ENCODE peak calls at places on chromosome 20, in four cellular contexts. G is coronary artery, Q is left cardiac atrium, X is AG04450. F is an unnamed sample.

GRCh38 chr20:15799871-15800270 is 773.4 kb downstream of the KIF16B start:
- DNase-seq in Q (no peak), G (no peak), X (no peak), F (no peak)

GRCh38 chr20:9298906-9299305 is 215.5 kb upstream of the LAMP5 start:
- DNase-seq in Q (no peak), X (no peak), G (no peak), F (no peak)

GRCh38 chr20:64223526-64224067 is 32.0 kb upstream of the PCMTD2 start:
- DNase-seq in G (no peak), X (no peak), Q (peak; percentile 44), F (peak; percentile 76)

GRCh38 chr20:48544402-48545333 is 283.1 kb downstream of the PREX1 start:
- DNase-seq in Q (no peak), G (no peak), X (no peak), F (no peak)

GRCh38 chr20:6450841-6451240 is 316.6 kb upstream of the BMP2 start:
- DNase-seq in X (no peak), Q (no peak), G (no peak), F (no peak)

GRCh38 chr20:62978559-62978938 is 26.0 kb downstream of the SLC17A9 start:
- DNase-seq in X (no peak), G (no peak), Q (no peak), F (no peak)

GRCh38 chr20:59152559-59153354 is 10.9 kb upstream of the ZNF831 start:
- DNase-seq in X (no peak), Q (no peak), G (no peak), F (peak; percentile 37)

GRCh38 chr20:48709292-48709691 is 118.5 kb downstream of the PREX1 start:
- DNase-seq in Q (no peak), X (no peak), G (no peak), F (no peak)

GRCh38 chr20:39112196-39112743 is 150.1 kb downstream of the DHX35 start:
- DNase-seq in X (no peak), Q (peak; percentile 51), G (no peak), F (peak; percentile 56)

GRCh38 chr20:63274381-63275228 is 2.0 kb downstream of the ARFGAP1 start:
- DNase-seq in Q (no peak), G (no peak), X (no peak), F (no peak)

GRCh38 chr20:62367483-62368302 is 581 bp upstream of the LAMA5 start:
- DNase-seq in Q (peak; percentile 42), G (no peak), X (no peak), F (peak; percentile 71)

GRCh38 chr20:10427060-10427692 is 6.8 kb downstream of the MKKS start:
- DNase-seq in Q (peak; percentile 64), X (peak; percentile 34), G (no peak), F (peak; percentile 82)

GRCh38 chr20:32674362-32674789 is 635 bp upstream of the C20orf203 start:
- DNase-seq in G (no peak), Q (no peak), X (no peak), F (no peak)

GRCh38 chr20:934186-934840 is 18.2 kb upstream of the ANGPT4 start:
- DNase-seq in X (no peak), Q (no peak), G (peak; percentile 66), F (no peak)

GRCh38 chr20:32479697-32480140 is 105.4 kb downstream of the NOL4L start:
- DNase-seq in G (no peak), X (no peak), Q (peak; percentile 4), F (no peak)

GRCh38 chr20:23243791-23244190 is 106.8 kb upstream of the NXT1 start:
- DNase-seq in Q (no peak), X (no peak), G (no peak), F (peak; percentile 41)

GRCh38 chr20:37703338-37703660 is 9.5 kb downstream of the CTNNBL1 start:
- DNase-seq in Q (no peak), X (no peak), G (no peak), F (no peak)

F was measured in testis.